ENCODE peak calls at places on chromosomes 12 and 14, in five cellular contexts. Y is tibial nerve, V is B cell, F is GM12865, D is nephron progenitor cell. G is an unnamed sample.

GRCh38 chr12:126354633-126355032 is 1289.4 kb downstream of the AACS start:
- DNase-seq in Y (no peak), V (no peak), F (no peak), D (no peak), G (no peak)

GRCh38 chr12:54371328-54372112 is 7.2 kb upstream of the GPR84 start:
- DNase-seq in Y (peak), V (no peak), F (no peak), D (no peak), G (no peak)

GRCh38 chr14:101507306-101508150 is 53.8 kb upstream of the DIO3 start:
- DNase-seq in Y (no peak), V (no peak), F (no peak), D (no peak), G (no peak)

GRCh38 chr12:77777274-77777673 is 53.4 kb upstream of the NAV3 start:
- DNase-seq in Y (no peak), V (no peak), F (no peak), D (no peak), G (no peak)

GRCh38 chr14:90587918-90588317 is 191.1 kb downstream of the CALM1 start:
- DNase-seq in Y (no peak), V (no peak), F (no peak), D (no peak), G (no peak)

GRCh38 chr12:3214508-3215365 is 137.6 kb downstream of the TSPAN9 start:
- DNase-seq in Y (no peak), V (no peak), F (no peak), D (no peak), G (no peak)

GRCh38 chr14:43041207-43041606 is 1434.5 kb downstream of the LRFN5 start:
- DNase-seq in Y (no peak), V (no peak), F (no peak), D (no peak), G (no peak)

GRCh38 chr12:68977909-68978610 is 45.1 kb upstream of the CPM start:
- DNase-seq in Y (no peak), V (no peak), F (no peak), D (no peak), G (no peak)

GRCh38 chr12:116712458-116713303 is 25.2 kb downstream of the SPRING1 start:
- DNase-seq in Y (no peak), V (no peak), F (no peak), D (no peak), G (no peak)

GRCh38 chr12:32230607-32230982 is 123.9 kb downstream of the BICD1 start:
- DNase-seq in Y (no peak), V (no peak), F (peak), D (no peak), G (no peak)

GRCh38 chr14:72678360-72678759 is 215.5 kb downstream of the DPF3 start:
- DNase-seq in Y (no peak), V (no peak), F (no peak), D (no peak), G (no peak)

GRCh38 chr12:2673966-2674810 is 120.6 kb upstream of the FKBP4 start:
- DNase-seq in Y (no peak), V (no peak), F (no peak), D (no peak), G (no peak)

GRCh38 chr14:89331398-89331797 is 85.6 kb downstream of the FOXN3 start:
- DNase-seq in Y (no peak), V (peak), F (peak), D (no peak), G (no peak)

GRCh38 chr14:100100032-100100405 is 34.8 kb downstream of the EVL start:
- DNase-seq in Y (no peak), V (no peak), F (no peak), D (no peak), G (no peak)

GRCh38 chr12:49974231-49974675 is 1.5 kb downstream of the AQP6 start:
- DNase-seq in Y (peak), V (no peak), F (no peak), D (peak), G (no peak)

GRCh38 chr14:52286659-52287649 is 19.5 kb downstream of the PTGDR start:
- DNase-seq in Y (no peak), V (no peak), F (no peak), D (no peak), G (no peak)

GRCh38 chr12:117053597-117054201 is 45.5 kb downstream of the TESC start:
- DNase-seq in Y (no peak), V (no peak), F (no peak), D (no peak), G (no peak)

GRCh38 chr14:55136868-55137785 is 8.1 kb downstream of the LGALS3 start:
- DNase-seq in Y (peak), V (no peak), F (no peak), D (no peak), G (no peak)

GRCh38 chr14:24710403-24711063 is 76.5 kb upstream of the GZMB start:
- DNase-seq in Y (peak), V (peak), F (peak), D (peak), G (peak)

GRCh38 chr14:69685217-69685616 is 73.8 kb downstream of the SUSD6 start:
- DNase-seq in Y (no peak), V (no peak), F (peak), D (no peak), G (no peak)

GRCh38 chr14:72745991-72746980 is 147.6 kb downstream of the DPF3 start:
- DNase-seq in Y (no peak), V (no peak), F (peak), D (no peak), G (no peak)

GRCh38 chr14:98136420-98136819 is 1135.6 kb downstream of the BCL11B start:
- DNase-seq in Y (no peak), V (no peak), F (no peak), D (no peak), G (no peak)

GRCh38 chr12:55724940-55725309 is 3.9 kb downstream of the CD63 start:
- DNase-seq in Y (no peak), V (no peak), F (no peak), D (no peak), G (no peak)

GRCh38 chr12:89384050-89384749 is 31.9 kb upstream of the DUSP6 start:
- DNase-seq in Y (peak), V (no peak), F (no peak), D (peak), G (no peak)

GRCh38 chr14:52553002-52553670 is 500 bp downstream of the GPR137C start:
- DNase-seq in Y (no peak), V (no peak), F (peak), D (peak), G (peak)

GRCh38 chr14:24442240-24443052 is at the start of gene SDR39U1:
- DNase-seq in Y (peak), V (peak), F (peak), D (peak), G (peak)

GRCh38 chr12:49098035-49098451 is 3.4 kb upstream of the DHH start:
- DNase-seq in Y (peak), V (peak), F (peak), D (peak), G (peak)

GRCh38 chr12:25960176-25960575 is 1.7 kb downstream of the RASSF8 start:
- DNase-seq in Y (no peak), V (no peak), F (no peak), D (peak), G (no peak)

GRCh38 chr14:61963926-61964325 is 201.7 kb downstream of the SNAPC1 start:
- DNase-seq in Y (no peak), V (no peak), F (no peak), D (no peak), G (no peak)

GRCh38 chr12:129863938-129864337 is 39.9 kb downstream of the TMEM132D start:
- DNase-seq in Y (no peak), V (no peak), F (no peak), D (no peak), G (no peak)
- TF ChIP-seq CTCF in Y (no peak), V (no peak), F (no peak), D (no peak), G (no peak)

GRCh38 chr14:93115920-93116675 is at the start of gene ITPK1:
- DNase-seq in Y (peak), V (peak), F (peak), D (peak), G (peak)
- TF ChIP-seq CTCF in Y (peak), V (peak), F (peak), D (no peak), G (peak)

DNA sequence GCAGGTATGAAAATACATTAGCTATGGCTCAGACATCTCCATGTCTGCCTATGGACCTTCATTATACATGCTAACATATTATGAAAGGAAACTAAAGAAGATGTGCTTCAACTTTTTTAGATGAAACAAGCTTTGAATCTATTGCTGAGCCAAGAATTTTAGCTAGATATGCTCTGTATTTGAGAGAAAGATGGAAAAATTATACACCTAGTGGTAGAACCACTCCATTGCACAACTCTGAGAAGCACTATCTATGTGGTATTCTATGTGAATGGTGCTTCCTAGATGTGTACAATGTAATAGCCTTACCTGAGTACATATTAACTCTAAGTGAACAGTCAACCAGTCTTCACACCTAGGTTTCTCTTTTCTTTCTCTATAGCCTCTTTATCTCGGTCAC is 17.3 kb downstream of the EPYC start:
- DNase-seq in Y (no peak), V (no peak), F (no peak), D (no peak), G (no peak)
- TF ChIP-seq CTCF in Y (no peak), V (peak), F (no peak), D (no peak), G (no peak)

GRCh38 chr12:95661360-95661759 is 110.1 kb upstream of the USP44 start:
- DNase-seq in Y (no peak), V (no peak), F (no peak), D (no peak), G (no peak)
- TF ChIP-seq CTCF in Y (no peak), V (no peak), F (no peak), D (no peak), G (no peak)